ENCODE peak calls at places on chromosomes 13 and 19, in six cellular contexts. J is IMR-90, U is A549, Y is stomach, W is thyroid gland, F is Peyer's patch. Q is an unnamed sample. For H3K9me3, the result is how much of the 10 kb centered on the place peaks cover.

GRCh38 chr19:28012361-28012760 is 1200.6 kb downstream of the UQCRFS1 start:
- DNase-seq in F (no peak), U (no peak), Y (no peak), J (no peak), W (no peak), Q (no peak)

GRCh38 chr13:93776936-93777335 is 550.3 kb downstream of the GPC6 start:
- DNase-seq in U (no peak), F (no peak), Y (no peak), W (no peak), J (peak), Q (no peak)

GRCh38 chr13:93769607-93770006 is 543.0 kb downstream of the GPC6 start:
- DNase-seq in J (no peak), F (no peak), W (no peak), U (no peak), Y (no peak), Q (no peak)

GRCh38 chr13:34258646-34259386 is 440.9 kb downstream of the RFC3 start:
- DNase-seq in F (no peak), Y (no peak), J (no peak), W (no peak), U (no peak), Q (no peak)

GRCh38 chr19:1893791-1894190 is 8.5 kb upstream of the ABHD17A start:
- DNase-seq in F (no peak), U (no peak), W (no peak), J (no peak), Y (no peak), Q (no peak)

GRCh38 chr19:36423925-36424324 is 5.5 kb upstream of the ZFP82 start:
- DNase-seq in U (no peak), F (no peak), J (no peak), W (no peak), Y (no peak), Q (peak)

GRCh38 chr19:46350758-46351159 is 3.9 kb downstream of the PPP5C start:
- DNase-seq in J (no peak), U (no peak), F (peak), Y (no peak), W (no peak), Q (no peak)

GRCh38 chr13:26961890-26962615 is 201.5 kb upstream of the GPR12 start:
- DNase-seq in Y (peak), W (no peak), J (no peak), U (no peak), F (no peak), Q (no peak)

GRCh38 chr19:307793-308420 is 16.7 kb upstream of the PLPP2 start:
- DNase-seq in W (no peak), F (no peak), Y (no peak), U (no peak), J (no peak), Q (no peak)

GRCh38 chr19:35006999-35007365 is 6.9 kb downstream of the GRAMD1A start:
- DNase-seq in U (no peak), Y (no peak), W (no peak), J (no peak), F (no peak), Q (no peak)

GRCh38 chr19:44746946-44747738 is 1.4 kb upstream of the BCL3 start:
- DNase-seq in U (peak), J (peak), Y (peak), W (peak), F (peak), Q (peak)

GRCh38 chr13:44266305-44266704 is 107.3 kb upstream of the SERP2 start:
- DNase-seq in Y (no peak), J (no peak), F (no peak), U (no peak), W (no peak), Q (no peak)

GRCh38 chr19:45822716-45823115 is 7.6 kb upstream of the RSPH6A start:
- DNase-seq in W (no peak), Y (no peak), F (no peak), U (no peak), J (no peak), Q (no peak)

GRCh38 chr19:29308977-29309520 is 96.1 kb upstream of the UQCRFS1 start:
- DNase-seq in Y (no peak), W (no peak), U (no peak), J (no peak), F (no peak), Q (no peak)

GRCh38 chr19:40281381-40282208 is 3.5 kb downstream of the AKT2 start:
- DNase-seq in F (no peak), J (no peak), U (no peak), W (peak), Y (no peak), Q (no peak)

GRCh38 chr19:34480971-34481821 is at the start of gene WTIP:
- DNase-seq in W (peak), U (peak), Y (peak), J (peak), F (no peak), Q (peak)

GRCh38 chr13:42367836-42368235 is 95.9 kb downstream of the AKAP11 start:
- DNase-seq in J (no peak), W (no peak), Y (no peak), F (no peak), U (no peak), Q (no peak)

GRCh38 chr13:34358811-34359513 is 541.0 kb downstream of the RFC3 start:
- DNase-seq in J (peak), U (no peak), F (no peak), W (no peak), Y (no peak), Q (peak)

GRCh38 chr13:27853345-27853744 is 61.1 kb downstream of the GSX1 start:
- DNase-seq in W (no peak), J (no peak), F (no peak), Y (no peak), U (no peak), Q (no peak)

GRCh38 chr19:39590265-39590664 is 12.1 kb upstream of the LGALS13 start:
- DNase-seq in W (no peak), J (peak), Y (no peak), U (no peak), F (no peak), Q (no peak)

GRCh38 chr19:46487802-46488445 is 7.7 kb downstream of the PNMA8B start:
- DNase-seq in W (peak), Y (peak), U (peak), J (peak), F (peak), Q (peak)

GRCh38 chr13:40318366-40318765 is 348.1 kb downstream of the FOXO1 start:
- DNase-seq in F (peak), Y (peak), J (no peak), W (peak), U (no peak), Q (peak)

GRCh38 chr19:1090731-1091543 is 4.2 kb downstream of the POLR2E start:
- DNase-seq in Y (no peak), U (no peak), J (no peak), W (no peak), F (no peak), Q (no peak)

GRCh38 chr13:33875658-33876401 is 57.9 kb downstream of the RFC3 start:
- DNase-seq in U (no peak), Y (no peak), J (no peak), W (no peak), F (no peak), Q (no peak)

GRCh38 chr19:37716140-37716539 is 3.4 kb downstream of the ZNF607 start:
- DNase-seq in W (no peak), J (no peak), U (no peak), Y (no peak), F (no peak), Q (no peak)

GRCh38 chr19:37725181-37725580 is 5.6 kb upstream of the ZNF607 start:
- DNase-seq in Y (no peak), F (no peak), J (no peak), W (peak), U (no peak), Q (no peak)

GRCh38 chr19:37718357-37718756 is 1.2 kb downstream of the ZNF607 start:
- DNase-seq in Y (no peak), J (no peak), F (no peak), U (no peak), W (no peak), Q (no peak)

GRCh38 chr19:37719111-37719926 is at the start of gene ZNF607:
- DNase-seq in Y (peak), F (peak), U (peak), J (peak), W (peak), Q (peak)

GRCh38 chr19:37719927-37720265 is 335 bp upstream of the ZNF607 start:
- DNase-seq in F (no peak), Y (no peak), J (no peak), W (no peak), U (no peak), Q (no peak)
- TF ChIP-seq CTCF in F (no peak), Y (no peak), J (no peak), W (no peak), U (no peak), Q (no peak)

GRCh38 chr19:53982056-53982455 is 9.4 kb upstream of the CACNG6 start:
- DNase-seq in F (no peak), J (no peak), U (no peak), W (no peak), Y (no peak), Q (no peak)
- TF ChIP-seq POLR2A in F (no peak), J (no peak), U (peak), W (no peak), Y (no peak), Q (no peak)

DNA sequence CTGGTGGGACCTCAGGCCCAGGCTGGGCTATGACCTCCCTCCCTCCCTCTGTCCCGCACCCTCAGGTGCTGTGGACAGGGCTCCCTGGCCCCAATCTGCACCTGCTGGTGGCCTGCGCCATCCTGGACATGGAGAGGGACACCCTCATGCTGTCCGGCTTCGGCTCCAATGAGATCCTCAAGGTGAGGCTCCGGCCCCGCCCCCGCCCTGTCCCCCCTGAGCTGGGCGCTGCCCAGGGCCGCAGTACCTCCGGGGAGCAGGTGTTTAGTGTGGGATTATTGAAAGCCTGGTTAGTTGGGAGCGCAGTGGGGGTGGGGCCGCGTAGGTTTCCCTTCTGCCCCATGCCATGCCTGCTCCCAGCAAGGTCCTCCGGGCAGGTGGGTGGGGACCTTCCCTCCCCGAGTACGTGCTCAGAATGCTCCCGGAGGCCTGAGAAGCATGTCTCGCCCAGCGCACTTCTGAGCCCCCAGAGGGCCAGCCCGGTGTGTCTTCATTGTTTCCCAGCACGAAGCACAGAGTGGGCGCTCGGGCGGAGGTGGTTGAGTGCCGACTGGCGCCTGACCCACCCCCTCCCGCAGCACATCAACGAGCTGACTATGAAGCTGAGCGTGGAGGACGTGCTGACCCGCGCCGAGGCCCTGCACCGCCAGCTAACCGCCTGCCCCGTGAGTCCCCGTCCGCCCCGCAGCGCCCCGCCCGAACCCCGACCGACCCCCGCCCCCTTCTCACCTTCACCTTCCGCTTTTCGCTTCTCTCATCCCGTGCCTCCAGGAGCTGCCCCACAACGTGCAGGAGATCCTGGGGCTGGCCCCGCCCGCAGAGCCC is 8.8 kb downstream of the IL4I1 start:
- DNase-seq in F (no peak), Y (no peak), J (no peak), U (no peak), W (no peak), Q (no peak)
- H3K9me3 ChIP-seq in F (under half), Y (under half), J (under half), U (under half), W (under half), Q (under half)

GRCh38 chr13:51222510-51223283 is 499 bp downstream of the FAM124A start:
- DNase-seq in W (no peak), Y (no peak), U (peak), F (no peak), J (no peak), Q (no peak)

GRCh38 chr13:51223284-51224270 is 1.4 kb downstream of the FAM124A start:
- DNase-seq in W (no peak), J (no peak), U (no peak), Y (no peak), F (no peak), Q (no peak)

GRCh38 chr13:51221108-51221507 is 1.1 kb upstream of the FAM124A start:
- DNase-seq in U (no peak), F (no peak), Y (no peak), W (no peak), J (no peak), Q (no peak)

GRCh38 chr13:51220706-51221105 is 1.5 kb upstream of the FAM124A start:
- DNase-seq in U (no peak), F (no peak), W (no peak), J (no peak), Y (no peak), Q (no peak)

DNA sequence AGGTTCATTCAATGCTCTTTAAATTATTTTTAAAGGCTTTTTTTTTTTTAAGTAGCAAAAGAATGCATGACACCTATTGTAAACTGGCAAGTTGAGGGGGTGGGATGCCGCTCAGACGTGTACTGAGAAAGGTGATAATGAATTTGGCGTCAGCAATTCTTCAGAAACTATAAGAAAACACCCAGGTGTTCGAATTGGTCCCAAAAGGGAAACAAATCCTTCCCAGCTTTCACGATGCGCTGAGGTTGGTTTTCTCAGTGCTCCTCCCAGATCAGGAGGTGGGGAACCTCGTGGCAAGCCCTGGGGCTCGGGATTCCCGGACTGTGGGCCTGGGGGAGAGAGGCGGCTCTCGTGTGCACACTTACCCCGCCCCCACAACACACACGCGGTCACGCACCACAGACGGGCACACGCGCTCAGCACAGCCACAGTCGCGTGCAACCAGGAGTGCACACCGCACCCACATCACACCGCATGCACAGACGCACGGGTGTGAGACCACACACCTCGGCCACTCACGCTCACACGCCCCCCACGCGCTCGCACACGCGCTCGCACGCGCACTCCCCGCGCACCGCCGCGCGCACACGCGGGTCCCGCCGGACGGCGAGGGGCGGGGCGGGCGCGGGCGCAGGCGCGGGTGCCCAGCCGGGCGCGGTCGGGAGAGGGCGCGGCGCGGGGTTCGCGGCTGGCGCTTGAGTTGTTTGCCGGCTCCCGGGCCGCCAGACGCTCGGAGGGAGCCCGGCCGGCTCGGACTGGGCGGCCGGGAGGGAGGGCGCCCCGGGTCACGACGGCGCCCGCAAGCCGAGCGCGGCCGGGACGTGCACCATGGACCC is at the start of gene FAM124A:
- DNase-seq in F (no peak), Y (peak), J (peak), U (peak), W (peak), Q (no peak)
- TF ChIP-seq CTCF in F (peak), Y (no peak), J (peak), U (peak), W (no peak), Q (no peak)

GRCh38 chr13:82817133-82817532 is 1065.1 kb downstream of the SLITRK1 start:
- DNase-seq in F (no peak), J (no peak), W (no peak), Y (no peak), U (no peak), Q (no peak)

DNA sequence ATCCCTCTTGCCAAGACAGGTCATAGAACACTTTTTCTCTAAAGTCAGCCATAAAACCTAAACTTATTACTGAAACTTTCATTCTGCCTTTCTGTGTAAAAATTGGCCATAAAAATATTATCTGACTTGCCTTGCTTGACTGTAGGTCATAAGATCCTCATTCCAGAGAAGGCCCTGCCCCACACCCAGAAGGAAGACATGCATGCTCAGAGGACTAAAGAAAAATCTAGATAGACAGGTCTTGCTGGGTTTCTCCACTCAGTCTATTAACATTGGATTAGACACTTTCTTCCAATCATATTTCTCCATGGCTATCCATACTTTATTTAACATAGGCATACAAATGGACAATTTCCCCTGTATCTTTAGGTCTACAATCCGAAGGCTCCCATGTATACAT is 1066.5 kb downstream of the SLITRK1 start:
- DNase-seq in Y (no peak), U (no peak), J (no peak), W (no peak), F (no peak), Q (no peak)
- TF ChIP-seq POLR2A in Y (no peak), U (no peak), J (no peak), W (no peak), F (no peak), Q (no peak)